ENCODE peak calls at places on chromosomes 3 and 15, in six cellular contexts. D, M, L, N, B and P are unnamed samples.

GRCh38 chr3:60250810-60251209 is 1000.4 kb downstream of the FHIT start:
- DNase-seq in D (no peak), M (no peak), L (no peak), N (no peak), B (no peak), P (no peak)

GRCh38 chr15:75636026-75636425 is 4.0 kb downstream of the IMP3 start:
- DNase-seq in D (no peak), M (no peak), L (no peak), N (no peak), B (no peak), P (no peak)

GRCh38 chr15:98722209-98722608 is 73.9 kb downstream of the IGF1R start:
- DNase-seq in D (no peak), M (no peak), L (no peak), N (no peak), B (no peak), P (no peak)

GRCh38 chr15:69704229-69704628 is 251.6 kb downstream of the RPLP1 start:
- DNase-seq in D (no peak), M (no peak), L (no peak), N (no peak), B (no peak), P (no peak)

GRCh38 chr3:184474907-184475306 is 86.7 kb upstream of the EPHB3 start:
- DNase-seq in D (no peak), M (no peak), L (no peak), N (no peak), B (no peak), P (no peak)

GRCh38 chr15:101045236-101045646 is 126.1 kb downstream of the LRRK1 start:
- DNase-seq in D (peak), M (peak), L (peak), N (no peak), B (peak), P (no peak)

GRCh38 chr3:56958879-56959607 is 101.4 kb upstream of the SPATA12 start:
- DNase-seq in D (no peak), M (no peak), L (no peak), N (peak), B (no peak), P (no peak)

GRCh38 chr3:72627276-72627675 is 221.0 kb downstream of the SHQ1 start:
- DNase-seq in D (no peak), M (no peak), L (no peak), N (peak), B (no peak), P (no peak)

GRCh38 chr3:20097015-20097414 is 56.8 kb downstream of the KAT2B start:
- DNase-seq in D (no peak), M (no peak), L (no peak), N (no peak), B (no peak), P (no peak)

GRCh38 chr3:76043746-76044145 is 258.4 kb upstream of the ZNF717 start:
- DNase-seq in D (no peak), M (no peak), L (no peak), N (no peak), B (no peak), P (no peak)

GRCh38 chr3:25502233-25502632 is 74.2 kb downstream of the RARB start:
- DNase-seq in D (no peak), M (no peak), L (no peak), N (no peak), B (no peak), P (no peak)

GRCh38 chr3:40768536-40768935 is 243.8 kb downstream of the ZNF621 start:
- DNase-seq in D (no peak), M (no peak), L (no peak), N (no peak), B (no peak), P (no peak)

GRCh38 chr15:66819084-66819483 is 117.0 kb downstream of the SMAD6 start:
- DNase-seq in D (peak), M (no peak), L (no peak), N (no peak), B (no peak), P (no peak)

GRCh38 chr3:97968376-97968775 is 3.9 kb downstream of the RIOX2 start:
- DNase-seq in D (no peak), M (no peak), L (no peak), N (no peak), B (no peak), P (no peak)

GRCh38 chr15:75043509-75044257 is 20.3 kb downstream of the PPCDC start:
- DNase-seq in D (peak), M (peak), L (peak), N (peak), B (peak), P (peak)

GRCh38 chr3:49358884-49359225 is 702 bp upstream of the GPX1 start:
- DNase-seq in D (no peak), M (no peak), L (no peak), N (no peak), B (no peak), P (no peak)

GRCh38 chr15:80403712-80404056 is 498 bp upstream of the ARNT2 start:
- DNase-seq in D (no peak), M (peak), L (no peak), N (no peak), B (peak), P (no peak)

GRCh38 chr3:37098884-37099283 is 75.5 kb downstream of the LRRFIP2 start:
- DNase-seq in D (no peak), M (no peak), L (no peak), N (no peak), B (no peak), P (no peak)

GRCh38 chr3:158809642-158810041 is 7.8 kb downstream of the MFSD1 start:
- DNase-seq in D (no peak), M (no peak), L (no peak), N (no peak), B (no peak), P (no peak)

GRCh38 chr3:106256249-106256957 is 387.6 kb upstream of the CBLB start:
- DNase-seq in D (no peak), M (no peak), L (no peak), N (peak), B (no peak), P (no peak)

GRCh38 chr3:172342097-172342659 is 106.1 kb downstream of the GHSR start:
- DNase-seq in D (no peak), M (no peak), L (no peak), N (no peak), B (no peak), P (no peak)

GRCh38 chr3:48919215-48920138 is 835 bp downstream of the ARIH2 start:
- DNase-seq in D (no peak), M (no peak), L (peak), N (peak), B (no peak), P (no peak)

GRCh38 chr15:45522179-45522930 is at the start of gene SLC30A4:
- DNase-seq in D (peak), M (peak), L (peak), N (peak), B (peak), P (peak)

GRCh38 chr3:149449799-149450198 is 24.7 kb upstream of the TM4SF4 start:
- DNase-seq in D (no peak), M (no peak), L (no peak), N (no peak), B (no peak), P (no peak)

GRCh38 chr3:15875016-15875689 is 77.4 kb upstream of the ANKRD28 start:
- DNase-seq in D (no peak), M (no peak), L (peak), N (no peak), B (no peak), P (no peak)

GRCh38 chr3:69542265-69543079 is 156.6 kb upstream of the FRMD4B start:
- DNase-seq in D (peak), M (no peak), L (peak), N (no peak), B (peak), P (no peak)

GRCh38 chr3:34009480-34009844 is 211.0 kb downstream of the PDCD6IP start:
- DNase-seq in D (no peak), M (no peak), L (peak), N (no peak), B (no peak), P (no peak)

GRCh38 chr3:34012102-34012461 is 213.7 kb downstream of the PDCD6IP start:
- DNase-seq in D (no peak), M (no peak), L (peak), N (no peak), B (no peak), P (no peak)

GRCh38 chr3:34013818-34014576 is 215.6 kb downstream of the PDCD6IP start:
- DNase-seq in D (no peak), M (no peak), L (no peak), N (no peak), B (no peak), P (no peak)

GRCh38 chr3:34008836-34009479 is 210.5 kb downstream of the PDCD6IP start:
- DNase-seq in D (no peak), M (no peak), L (no peak), N (no peak), B (no peak), P (no peak)

DNA sequence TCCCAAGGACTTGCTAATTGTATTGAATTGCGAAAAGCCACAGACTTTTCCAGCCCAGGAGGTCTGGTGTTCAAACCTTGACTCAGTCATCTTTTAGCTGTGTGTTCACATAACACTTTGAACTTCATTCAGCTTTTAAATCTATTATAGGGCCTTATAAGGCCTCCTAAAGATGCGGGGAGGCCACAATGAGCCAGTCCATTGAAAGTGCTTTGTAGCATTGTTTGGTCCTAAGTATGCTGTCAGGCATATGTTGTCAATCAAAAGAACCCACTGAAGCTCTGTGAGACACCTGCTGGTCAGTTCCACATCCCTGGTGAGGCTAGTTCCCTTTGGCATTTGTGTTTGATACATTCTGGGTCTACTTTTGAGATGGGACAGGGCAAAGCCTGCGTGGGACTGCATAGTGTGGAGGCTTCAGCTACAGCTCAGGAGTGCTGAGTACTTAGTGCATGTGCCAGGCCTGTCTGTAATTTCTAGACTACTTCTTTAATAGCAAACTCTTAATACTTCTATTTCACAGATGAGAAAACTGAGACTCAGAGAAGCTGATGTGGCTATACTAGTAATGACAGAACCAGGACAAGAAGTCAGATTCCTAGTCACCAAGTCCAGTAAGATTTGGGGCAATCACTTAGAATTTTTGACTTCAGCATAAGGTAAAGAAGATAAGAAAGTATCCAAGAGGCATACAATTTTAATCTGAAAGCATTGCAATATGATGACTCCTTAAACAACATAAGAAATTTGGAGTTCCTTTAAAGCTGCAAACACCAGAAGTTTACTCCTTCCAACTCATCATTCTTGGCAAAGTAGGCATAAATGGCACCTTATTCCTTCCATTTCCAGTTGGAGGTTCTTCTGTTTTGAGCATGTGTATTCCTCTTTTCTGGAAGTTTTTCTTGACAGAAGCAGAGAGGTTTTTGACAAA is 213.0 kb downstream of the PDCD6IP start:
- DNase-seq in D (no peak), M (no peak), L (no peak), N (peak), B (no peak), P (no peak)
- TF ChIP-seq CTCF in D (no peak), M (no peak), L (no peak), N (peak), B (no peak), P (no peak)

GRCh38 chr3:53229606-53230005 is 26.2 kb downstream of the TKT start:
- DNase-seq in D (peak), M (no peak), L (no peak), N (no peak), B (no peak), P (no peak)

GRCh38 chr3:53230789-53231188 is 25.0 kb downstream of the TKT start:
- DNase-seq in D (peak), M (no peak), L (no peak), N (no peak), B (no peak), P (no peak)

GRCh38 chr3:53229171-53229570 is 26.7 kb downstream of the TKT start:
- DNase-seq in D (peak), M (no peak), L (no peak), N (no peak), B (no peak), P (no peak)

GRCh38 chr3:53231532-53232511 is 24.0 kb downstream of the TKT start:
- DNase-seq in D (peak), M (no peak), L (no peak), N (no peak), B (no peak), P (no peak)

DNA sequence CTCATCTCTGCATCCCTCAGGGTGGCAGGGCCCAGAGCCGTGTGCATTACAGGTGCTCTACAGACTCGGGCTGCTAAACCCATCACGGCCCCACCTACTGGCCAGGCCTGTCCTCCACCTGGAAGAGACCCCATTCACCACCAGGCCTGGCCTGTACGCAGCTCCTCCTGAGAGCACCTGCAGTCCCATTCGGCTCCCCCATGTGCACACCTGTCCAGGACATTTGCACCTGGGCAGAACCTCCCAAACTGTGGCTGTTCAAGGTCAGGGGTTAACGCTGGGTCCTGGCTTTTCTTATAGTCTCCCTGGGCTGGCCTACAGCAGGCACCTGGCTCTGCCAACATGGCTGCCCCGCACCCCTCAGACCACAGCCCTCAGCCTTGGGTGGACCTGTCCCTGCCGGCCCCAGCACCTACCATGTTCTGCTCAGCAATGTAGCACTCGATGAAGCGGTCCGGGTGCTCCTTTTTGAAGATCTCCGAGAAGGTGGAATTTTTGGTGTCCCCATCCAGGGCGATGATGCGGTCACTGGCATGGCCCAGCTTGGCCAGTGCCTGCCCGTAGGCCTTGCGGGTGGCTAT is 25.7 kb downstream of the TKT start:
- DNase-seq in D (no peak), M (no peak), L (no peak), N (no peak), B (no peak), P (no peak)
- TF ChIP-seq CTCF in D (no peak), M (no peak), L (no peak), N (peak), B (no peak), P (no peak)

DNA sequence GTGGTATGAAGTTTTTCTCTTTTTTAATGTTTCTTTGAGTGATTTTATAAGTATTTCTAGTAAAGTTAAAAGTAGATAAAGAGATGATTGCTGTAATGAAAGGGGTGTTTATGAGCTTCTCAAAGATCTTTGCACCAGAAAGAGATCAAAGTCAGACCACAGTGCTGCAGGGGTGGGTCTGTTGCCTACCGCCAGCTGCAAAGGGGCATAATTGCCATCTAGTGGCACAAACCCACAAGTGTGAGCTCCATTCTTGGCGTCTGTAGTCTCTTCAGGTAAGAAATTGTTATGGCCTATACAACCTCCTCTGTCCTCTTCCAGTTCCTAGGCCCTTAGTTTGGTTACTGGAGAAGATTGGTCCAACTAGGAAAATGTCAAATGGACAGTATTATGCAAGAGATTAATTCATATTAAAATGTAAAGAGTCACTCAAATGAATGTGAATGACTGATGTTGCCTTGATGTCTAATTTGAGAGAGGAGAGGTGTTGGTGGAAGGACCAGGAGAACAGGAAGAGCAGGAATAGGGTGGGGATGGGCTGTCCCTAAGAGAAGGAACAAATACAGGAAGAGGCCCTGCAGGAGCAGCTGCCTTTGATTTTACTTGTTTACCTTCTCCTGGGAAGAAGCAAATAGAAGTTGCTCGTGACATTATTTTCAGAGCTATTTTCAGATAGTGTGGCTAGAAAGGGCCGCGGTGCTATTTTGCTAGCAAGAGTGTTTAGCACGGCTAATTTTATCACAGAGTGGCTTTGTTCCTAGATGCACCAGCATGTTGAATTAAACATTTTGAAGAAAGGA is 53.0 kb upstream of the GSK3B start:
- DNase-seq in D (no peak), M (no peak), L (no peak), N (peak), B (no peak), P (peak)
- TF ChIP-seq CTCF in D (no peak), M (no peak), L (no peak), N (peak), B (no peak), P (no peak)

GRCh38 chr15:51735611-51736010 is 1.8 kb downstream of the LYSMD2 start:
- DNase-seq in D (no peak), M (no peak), L (no peak), N (peak), B (no peak), P (no peak)

GRCh38 chr15:51737538-51738305 is at the start of gene LYSMD2:
- DNase-seq in D (peak), M (peak), L (peak), N (peak), B (peak), P (peak)

GRCh38 chr15:51736069-51736468 is 1.4 kb downstream of the LYSMD2 start:
- DNase-seq in D (no peak), M (no peak), L (peak), N (peak), B (no peak), P (no peak)

GRCh38 chr15:51736646-51737537 is 563 bp downstream of the LYSMD2 start:
- DNase-seq in D (peak), M (peak), L (peak), N (peak), B (peak), P (no peak)

DNA sequence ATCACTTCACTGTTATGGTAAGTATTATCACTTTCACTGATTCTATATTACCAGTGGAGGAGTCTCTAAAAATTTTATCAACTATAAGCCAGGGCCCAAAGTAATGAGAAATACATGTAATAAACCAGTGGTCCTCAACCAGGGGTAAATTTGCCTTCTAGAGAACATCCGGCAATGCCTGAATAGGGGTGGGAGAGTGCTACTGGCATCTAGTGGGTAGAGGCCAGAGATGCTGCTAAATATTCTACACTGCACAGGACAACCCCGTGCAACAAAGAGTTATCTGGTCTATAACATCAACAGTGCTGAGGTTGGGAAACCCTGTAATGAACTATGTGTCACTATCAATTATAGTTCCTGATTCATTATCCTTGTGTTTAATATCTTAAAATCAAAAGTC is 2.2 kb downstream of the LYSMD2 start:
- DNase-seq in D (no peak), M (no peak), L (no peak), N (peak), B (no peak), P (no peak)
- TF ChIP-seq CTCF in D (no peak), M (no peak), L (no peak), N (peak), B (no peak), P (no peak)

GRCh38 chr3:129583289-129583688 is 23.2 kb downstream of the PLXND1 start:
- DNase-seq in D (no peak), M (no peak), L (no peak), N (no peak), B (no peak), P (no peak)

GRCh38 chr3:129585949-129586657 is 20.4 kb downstream of the PLXND1 start:
- DNase-seq in D (no peak), M (no peak), L (no peak), N (no peak), B (no peak), P (no peak)

GRCh38 chr3:129587559-129588210 is 18.8 kb downstream of the PLXND1 start:
- DNase-seq in D (no peak), M (no peak), L (no peak), N (no peak), B (no peak), P (no peak)

GRCh38 chr3:129584631-129585030 is 21.8 kb downstream of the PLXND1 start:
- DNase-seq in D (no peak), M (no peak), L (no peak), N (no peak), B (no peak), P (no peak)

DNA sequence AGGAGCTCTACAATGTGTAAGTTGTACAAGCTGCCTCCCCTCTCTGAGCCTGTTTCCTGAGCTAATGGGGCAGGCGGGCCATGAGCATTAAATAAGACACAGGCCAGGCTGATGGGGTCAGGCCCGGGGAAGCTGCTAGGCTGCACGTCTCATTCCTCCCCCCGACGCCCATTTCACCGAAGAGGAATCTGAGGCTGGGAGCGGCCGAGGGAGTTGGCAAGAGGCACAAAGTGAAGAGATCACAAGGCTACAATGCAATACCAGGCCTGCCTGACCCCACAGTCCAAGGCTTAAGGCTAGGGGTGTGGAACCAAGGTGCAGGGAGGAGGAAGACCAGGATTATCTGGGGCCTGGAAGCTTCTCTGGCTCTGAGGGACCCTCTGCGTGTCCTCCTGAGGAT is 19.4 kb downstream of the PLXND1 start:
- DNase-seq in D (no peak), M (peak), L (no peak), N (no peak), B (no peak), P (no peak)
- TF ChIP-seq CTCF in D (no peak), M (no peak), L (no peak), N (no peak), B (no peak), P (no peak)